ENCODE peak calls at places on chromosomes 6 and 20, in ten cellular contexts. One of them, this sample, is unnamed.

GRCh38 chr6:168095741-168096250 is 16.8 kb upstream of the FRMD1 start:
- DNase-seq in HCT116: no peak
- DNase-seq in lower leg skin: no peak
- DNase-seq in fibroblast of lung: no peak
- DNase-seq in RWPE1: no peak
- DNase-seq in CD4-positive, alpha-beta T cell: no peak
- DNase-seq in body of pancreas: no peak
- DNase-seq in GM12864: no peak
- DNase-seq in cardiac fibroblast: no peak
- DNase-seq in dorsolateral prefrontal cortex: no peak
- DNase-seq in this sample: no peak

GRCh38 chr6:33828764-33829731 is 25.2 kb upstream of the MLN start:
- DNase-seq in RWPE1: no peak
- DNase-seq in cardiac fibroblast: peak; percentile 19
- DNase-seq in dorsolateral prefrontal cortex: no peak
- DNase-seq in CD4-positive, alpha-beta T cell: no peak
- DNase-seq in fibroblast of lung: no peak
- DNase-seq in lower leg skin: no peak
- DNase-seq in body of pancreas: no peak
- DNase-seq in HCT116: no peak
- DNase-seq in GM12864: no peak
- DNase-seq in this sample: no peak

GRCh38 chr20:34974246-34974645 is 18.6 kb downstream of the MYH7B start:
- DNase-seq in lower leg skin: no peak
- DNase-seq in CD4-positive, alpha-beta T cell: no peak
- DNase-seq in fibroblast of lung: no peak
- DNase-seq in GM12864: no peak
- DNase-seq in RWPE1: no peak
- DNase-seq in HCT116: no peak
- DNase-seq in cardiac fibroblast: no peak
- DNase-seq in dorsolateral prefrontal cortex: no peak
- DNase-seq in body of pancreas: no peak
- DNase-seq in this sample: no peak

GRCh38 chr6:34817337-34817910 is 25.5 kb downstream of the BLTP3A start:
- DNase-seq in lower leg skin: no peak
- DNase-seq in HCT116: no peak
- DNase-seq in GM12864: no peak
- DNase-seq in dorsolateral prefrontal cortex: no peak
- DNase-seq in fibroblast of lung: no peak
- DNase-seq in RWPE1: no peak
- DNase-seq in CD4-positive, alpha-beta T cell: no peak
- DNase-seq in cardiac fibroblast: no peak
- DNase-seq in body of pancreas: no peak
- DNase-seq in this sample: no peak

GRCh38 chr20:46545077-46545826 is 5.2 kb downstream of the OCSTAMP start:
- DNase-seq in CD4-positive, alpha-beta T cell: no peak
- DNase-seq in RWPE1: no peak
- DNase-seq in dorsolateral prefrontal cortex: no peak
- DNase-seq in lower leg skin: no peak
- DNase-seq in fibroblast of lung: peak; percentile 75
- DNase-seq in HCT116: no peak
- DNase-seq in body of pancreas: no peak
- DNase-seq in cardiac fibroblast: peak; percentile 31
- DNase-seq in GM12864: no peak
- DNase-seq in this sample: no peak

GRCh38 chr6:106197441-106197840 is 111.3 kb downstream of the PRDM1 start:
- DNase-seq in cardiac fibroblast: no peak
- DNase-seq in RWPE1: no peak
- DNase-seq in GM12864: no peak
- DNase-seq in CD4-positive, alpha-beta T cell: no peak
- DNase-seq in fibroblast of lung: no peak
- DNase-seq in dorsolateral prefrontal cortex: no peak
- DNase-seq in HCT116: no peak
- DNase-seq in lower leg skin: no peak
- DNase-seq in body of pancreas: no peak
- DNase-seq in this sample: no peak

GRCh38 chr6:106613590-106613989 is 15.7 kb downstream of the RTN4IP1 start:
- DNase-seq in RWPE1: no peak
- DNase-seq in CD4-positive, alpha-beta T cell: no peak
- DNase-seq in HCT116: no peak
- DNase-seq in dorsolateral prefrontal cortex: no peak
- DNase-seq in fibroblast of lung: no peak
- DNase-seq in GM12864: no peak
- DNase-seq in body of pancreas: no peak
- DNase-seq in lower leg skin: no peak
- DNase-seq in cardiac fibroblast: no peak
- DNase-seq in this sample: no peak

GRCh38 chr6:39958947-39959346 is 24.7 kb upstream of the MOCS1 start:
- DNase-seq in CD4-positive, alpha-beta T cell: no peak
- DNase-seq in body of pancreas: no peak
- DNase-seq in fibroblast of lung: no peak
- DNase-seq in lower leg skin: no peak
- DNase-seq in HCT116: no peak
- DNase-seq in GM12864: no peak
- DNase-seq in RWPE1: no peak
- DNase-seq in cardiac fibroblast: no peak
- DNase-seq in dorsolateral prefrontal cortex: no peak
- DNase-seq in this sample: no peak

GRCh38 chr6:77040566-77041195 is 422.6 kb downstream of the HTR1B start:
- DNase-seq in dorsolateral prefrontal cortex: no peak
- DNase-seq in lower leg skin: no peak
- DNase-seq in HCT116: no peak
- DNase-seq in body of pancreas: no peak
- DNase-seq in cardiac fibroblast: no peak
- DNase-seq in CD4-positive, alpha-beta T cell: no peak
- DNase-seq in fibroblast of lung: peak; percentile 34
- DNase-seq in RWPE1: peak; percentile 1
- DNase-seq in GM12864: no peak
- DNase-seq in this sample: no peak

GRCh38 chr6:28172006-28172405 is 30.3 kb downstream of the ZKSCAN8 start:
- DNase-seq in cardiac fibroblast: no peak
- DNase-seq in RWPE1: no peak
- DNase-seq in lower leg skin: no peak
- DNase-seq in fibroblast of lung: no peak
- DNase-seq in body of pancreas: no peak
- DNase-seq in dorsolateral prefrontal cortex: no peak
- DNase-seq in GM12864: no peak
- DNase-seq in CD4-positive, alpha-beta T cell: no peak
- DNase-seq in HCT116: no peak
- DNase-seq in this sample: no peak

GRCh38 chr20:10919549-10920140 is 245.8 kb upstream of the JAG1 start:
- DNase-seq in GM12864: no peak
- DNase-seq in RWPE1: peak; percentile 73
- DNase-seq in HCT116: no peak
- DNase-seq in lower leg skin: peak; percentile 87
- DNase-seq in CD4-positive, alpha-beta T cell: no peak
- DNase-seq in dorsolateral prefrontal cortex: no peak
- DNase-seq in body of pancreas: no peak
- DNase-seq in fibroblast of lung: peak; percentile 80
- DNase-seq in cardiac fibroblast: peak; percentile 36
- DNase-seq in this sample: no peak

GRCh38 chr6:107115695-107116327 is 496 bp upstream of the BEND3 start:
- DNase-seq in GM12864: no peak
- DNase-seq in fibroblast of lung: no peak
- DNase-seq in HCT116: no peak
- DNase-seq in dorsolateral prefrontal cortex: peak; percentile 23
- DNase-seq in CD4-positive, alpha-beta T cell: no peak
- DNase-seq in RWPE1: peak; percentile 35
- DNase-seq in cardiac fibroblast: peak; percentile 33
- DNase-seq in body of pancreas: peak; percentile 58
- DNase-seq in lower leg skin: peak; percentile 86
- DNase-seq in this sample: no peak

GRCh38 chr6:92479821-92480220 is 939.5 kb downstream of the EPHA7 start:
- DNase-seq in body of pancreas: no peak
- DNase-seq in CD4-positive, alpha-beta T cell: no peak
- DNase-seq in RWPE1: no peak
- DNase-seq in GM12864: no peak
- DNase-seq in dorsolateral prefrontal cortex: no peak
- DNase-seq in lower leg skin: no peak
- DNase-seq in fibroblast of lung: peak; percentile 3
- DNase-seq in cardiac fibroblast: peak; percentile 1
- DNase-seq in HCT116: no peak
- DNase-seq in this sample: no peak

GRCh38 chr6:23498013-23498412 is 628.0 kb upstream of the NRSN1 start:
- DNase-seq in lower leg skin: no peak
- DNase-seq in cardiac fibroblast: peak; percentile 27
- DNase-seq in CD4-positive, alpha-beta T cell: no peak
- DNase-seq in HCT116: no peak
- DNase-seq in body of pancreas: no peak
- DNase-seq in dorsolateral prefrontal cortex: no peak
- DNase-seq in RWPE1: no peak
- DNase-seq in fibroblast of lung: peak; percentile 15
- DNase-seq in GM12864: no peak
- DNase-seq in this sample: no peak

GRCh38 chr20:43949741-43950618 is 35.3 kb downstream of the TOX2 start:
- DNase-seq in HCT116: no peak
- DNase-seq in body of pancreas: no peak
- DNase-seq in CD4-positive, alpha-beta T cell: peak; percentile 66
- DNase-seq in cardiac fibroblast: peak; percentile 37
- DNase-seq in RWPE1: no peak
- DNase-seq in fibroblast of lung: no peak
- DNase-seq in lower leg skin: no peak
- DNase-seq in GM12864: peak; percentile 65
- DNase-seq in dorsolateral prefrontal cortex: no peak
- DNase-seq in this sample: no peak

GRCh38 chr6:45420083-45420908 is 42.6 kb upstream of the SUPT3H start:
- DNase-seq in fibroblast of lung: peak; percentile 72
- DNase-seq in dorsolateral prefrontal cortex: no peak
- DNase-seq in GM12864: no peak
- DNase-seq in CD4-positive, alpha-beta T cell: peak; percentile 54
- DNase-seq in HCT116: no peak
- DNase-seq in body of pancreas: no peak
- DNase-seq in lower leg skin: peak; percentile 84
- DNase-seq in RWPE1: no peak
- DNase-seq in cardiac fibroblast: peak; percentile 66
- DNase-seq in this sample: no peak

GRCh38 chr20:62347445-62347844 is 19.7 kb downstream of the LAMA5 start:
- DNase-seq in CD4-positive, alpha-beta T cell: no peak
- DNase-seq in GM12864: no peak
- DNase-seq in cardiac fibroblast: no peak
- DNase-seq in lower leg skin: no peak
- DNase-seq in RWPE1: no peak
- DNase-seq in body of pancreas: no peak
- DNase-seq in HCT116: no peak
- DNase-seq in dorsolateral prefrontal cortex: no peak
- DNase-seq in fibroblast of lung: no peak
- DNase-seq in this sample: no peak
- TF ChIP-seq CTCF in CD4-positive, alpha-beta T cell: no peak
- TF ChIP-seq CTCF in GM12864: no peak
- TF ChIP-seq CTCF in cardiac fibroblast: no peak
- TF ChIP-seq CTCF in lower leg skin: no peak
- TF ChIP-seq CTCF in RWPE1: no peak
- TF ChIP-seq CTCF in body of pancreas: no peak
- TF ChIP-seq CTCF in HCT116: no peak
- TF ChIP-seq CTCF in dorsolateral prefrontal cortex: no peak
- TF ChIP-seq CTCF in fibroblast of lung: no peak
- TF ChIP-seq CTCF in this sample: no peak

DNA sequence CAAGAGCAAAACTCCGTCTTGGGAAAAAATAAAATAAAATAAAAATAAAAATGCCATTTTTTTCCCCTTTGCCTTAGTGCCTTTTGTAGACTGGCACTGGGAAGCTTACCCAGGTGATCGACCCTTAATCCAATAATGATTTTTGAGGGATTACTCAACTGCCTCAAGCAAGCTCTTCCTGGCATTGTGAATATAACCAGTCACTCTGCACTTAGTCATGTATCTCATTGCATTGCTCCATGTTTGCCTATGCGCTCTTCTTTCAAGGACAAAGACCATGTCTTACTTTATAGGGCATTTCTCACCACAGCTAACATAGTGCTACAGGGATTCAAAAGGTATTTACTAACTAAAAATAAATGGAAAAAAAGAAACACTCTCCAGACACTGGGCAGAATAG is 13.0 kb downstream of the GFOD1 start:
- DNase-seq in RWPE1: peak; percentile 86
- DNase-seq in fibroblast of lung: no peak
- DNase-seq in dorsolateral prefrontal cortex: no peak
- DNase-seq in body of pancreas: no peak
- DNase-seq in CD4-positive, alpha-beta T cell: no peak
- DNase-seq in HCT116: no peak
- DNase-seq in GM12864: no peak
- DNase-seq in cardiac fibroblast: no peak
- DNase-seq in lower leg skin: no peak
- DNase-seq in this sample: no peak
- TF ChIP-seq CTCF in RWPE1: no peak
- TF ChIP-seq CTCF in fibroblast of lung: no peak
- TF ChIP-seq CTCF in dorsolateral prefrontal cortex: no peak
- TF ChIP-seq CTCF in body of pancreas: no peak
- TF ChIP-seq CTCF in CD4-positive, alpha-beta T cell: no peak
- TF ChIP-seq CTCF in HCT116: no peak
- TF ChIP-seq CTCF in GM12864: no peak
- TF ChIP-seq CTCF in cardiac fibroblast: no peak
- TF ChIP-seq CTCF in lower leg skin: no peak
- TF ChIP-seq CTCF in this sample: no peak

DNA sequence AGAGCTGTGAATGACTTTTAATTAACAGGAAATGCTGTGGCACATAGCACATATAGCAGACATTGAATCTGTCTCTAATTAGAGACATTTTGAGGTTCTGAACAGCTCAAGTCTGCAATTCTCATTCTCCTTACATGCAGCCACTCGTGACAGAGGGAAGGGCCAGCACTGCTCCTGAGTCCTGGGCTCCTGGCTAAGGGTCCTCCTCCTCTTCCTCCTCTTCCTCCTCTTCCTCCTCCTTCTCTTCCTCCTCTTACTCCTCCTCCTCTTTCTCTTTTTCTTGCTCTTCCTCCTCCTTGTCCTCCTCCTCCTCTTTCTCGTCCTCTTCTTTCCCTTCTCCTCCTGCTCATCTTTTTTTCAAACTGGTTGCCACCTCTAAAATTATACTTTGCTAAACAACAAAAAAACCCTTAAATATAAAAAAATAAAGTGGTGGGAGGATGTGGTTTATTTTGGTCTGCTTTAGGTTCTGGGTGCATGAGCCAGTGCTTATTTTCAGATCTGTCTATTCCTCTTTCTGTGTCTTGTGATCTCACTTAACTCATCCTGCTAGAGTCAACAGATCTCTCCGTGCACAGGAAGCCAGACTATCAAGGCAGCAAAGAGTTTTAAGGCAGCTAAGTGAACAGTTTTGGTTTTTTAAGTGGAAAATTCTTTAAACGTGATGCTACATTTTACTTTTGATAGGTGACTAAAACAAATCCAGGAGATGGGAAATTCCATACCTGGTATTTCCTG is 159.3 kb downstream of the CD83 start:
- DNase-seq in dorsolateral prefrontal cortex: no peak
- DNase-seq in GM12864: peak; percentile 49
- DNase-seq in HCT116: no peak
- DNase-seq in RWPE1: no peak
- DNase-seq in body of pancreas: no peak
- DNase-seq in CD4-positive, alpha-beta T cell: peak; percentile 53
- DNase-seq in fibroblast of lung: no peak
- DNase-seq in cardiac fibroblast: no peak
- DNase-seq in lower leg skin: peak; percentile 39
- DNase-seq in this sample: no peak
- TF ChIP-seq CTCF in dorsolateral prefrontal cortex: no peak
- TF ChIP-seq CTCF in GM12864: no peak
- TF ChIP-seq CTCF in HCT116: no peak
- TF ChIP-seq CTCF in RWPE1: no peak
- TF ChIP-seq CTCF in body of pancreas: no peak
- TF ChIP-seq CTCF in CD4-positive, alpha-beta T cell: no peak
- TF ChIP-seq CTCF in fibroblast of lung: no peak
- TF ChIP-seq CTCF in cardiac fibroblast: no peak
- TF ChIP-seq CTCF in lower leg skin: no peak
- TF ChIP-seq CTCF in this sample: no peak

GRCh38 chr6:46490425-46491200 is 636 bp downstream of the RCAN2 start:
- DNase-seq in GM12864: no peak
- DNase-seq in cardiac fibroblast: peak; percentile 3
- DNase-seq in HCT116: no peak
- DNase-seq in CD4-positive, alpha-beta T cell: no peak
- DNase-seq in RWPE1: no peak
- DNase-seq in body of pancreas: peak; percentile 43
- DNase-seq in dorsolateral prefrontal cortex: peak; percentile 38
- DNase-seq in lower leg skin: peak; percentile 85
- DNase-seq in fibroblast of lung: no peak
- DNase-seq in this sample: no peak
- TF ChIP-seq CTCF in GM12864: peak; percentile 24
- TF ChIP-seq CTCF in cardiac fibroblast: no peak
- TF ChIP-seq CTCF in HCT116: no peak
- TF ChIP-seq CTCF in CD4-positive, alpha-beta T cell: no peak
- TF ChIP-seq CTCF in RWPE1: no peak
- TF ChIP-seq CTCF in body of pancreas: peak; percentile 11
- TF ChIP-seq CTCF in dorsolateral prefrontal cortex: peak; percentile 25
- TF ChIP-seq CTCF in lower leg skin: no peak
- TF ChIP-seq CTCF in fibroblast of lung: no peak
- TF ChIP-seq CTCF in this sample: no peak

This sample was measured in omental fat pad.